ENCODE peak calls at places on chromosomes 5 and 9, in eight cellular contexts. X, Y, K, J, B, T, M and U are unnamed samples.

GRCh38 chr5:114377946-114378345 is 16.1 kb downstream of the KCNN2 start:
- DNase-seq in X (no peak), Y (no peak), K (no peak), J (no peak), B (no peak), T (no peak), M (no peak), U (no peak)

GRCh38 chr9:77455312-77455927 is 192.7 kb downstream of the GNA14 start:
- DNase-seq in X (no peak), Y (no peak), K (no peak), J (no peak), B (no peak), T (no peak), M (no peak), U (peak)

GRCh38 chr5:122707796-122708195 is 67.1 kb upstream of the SNX2 start:
- DNase-seq in X (no peak), Y (no peak), K (no peak), J (no peak), B (no peak), T (no peak), M (no peak), U (no peak)

GRCh38 chr5:119315516-119315949 is 40.3 kb upstream of the TNFAIP8 start:
- DNase-seq in X (no peak), Y (no peak), K (no peak), J (no peak), B (no peak), T (no peak), M (no peak), U (no peak)

GRCh38 chr9:38026021-38026809 is 42.8 kb downstream of the SHB start:
- DNase-seq in X (peak), Y (no peak), K (peak), J (no peak), B (no peak), T (no peak), M (no peak), U (peak)

GRCh38 chr5:68315679-68316271 is 100.2 kb downstream of the PIK3R1 start:
- DNase-seq in X (no peak), Y (no peak), K (no peak), J (no peak), B (no peak), T (no peak), M (no peak), U (no peak)

GRCh38 chr9:136455043-136456002 is 15.7 kb upstream of the INPP5E start:
- DNase-seq in X (no peak), Y (no peak), K (no peak), J (no peak), B (no peak), T (no peak), M (no peak), U (no peak)

GRCh38 chr5:112350626-112351025 is 68.5 kb downstream of the EPB41L4A start:
- DNase-seq in X (no peak), Y (no peak), K (no peak), J (no peak), B (no peak), T (no peak), M (no peak), U (no peak)

GRCh38 chr5:147393866-147394265 is 116.0 kb downstream of the DPYSL3 start:
- DNase-seq in X (no peak), Y (no peak), K (no peak), J (no peak), B (peak), T (no peak), M (no peak), U (peak)

GRCh38 chr9:87285183-87285582 is 212.5 kb upstream of the DAPK1 start:
- DNase-seq in X (no peak), Y (no peak), K (no peak), J (peak), B (no peak), T (no peak), M (no peak), U (no peak)

GRCh38 chr5:88675159-88675757 is 207.7 kb downstream of the MEF2C start:
- DNase-seq in X (no peak), Y (no peak), K (no peak), J (no peak), B (no peak), T (no peak), M (no peak), U (no peak)

GRCh38 chr5:93055556-93055955 is 525.5 kb downstream of the NR2F1-AS1 start:
- DNase-seq in X (no peak), Y (no peak), K (no peak), J (no peak), B (no peak), T (no peak), M (no peak), U (no peak)

GRCh38 chr9:91452844-91453243 is 29.2 kb upstream of the NFIL3 start:
- DNase-seq in X (no peak), Y (no peak), K (no peak), J (no peak), B (no peak), T (no peak), M (no peak), U (no peak)

GRCh38 chr5:27855491-27855890 is 817.1 kb upstream of the CDH9 start:
- DNase-seq in X (no peak), Y (no peak), K (no peak), J (no peak), B (no peak), T (no peak), M (no peak), U (no peak)

GRCh38 chr5:18961234-18961633 is 1026.8 kb downstream of the CDH18 start:
- DNase-seq in X (no peak), Y (no peak), K (no peak), J (no peak), B (no peak), T (no peak), M (no peak), U (no peak)

GRCh38 chr9:124628741-124629140 is 121.5 kb upstream of the NR5A1 start:
- DNase-seq in X (no peak), Y (no peak), K (no peak), J (no peak), B (no peak), T (no peak), M (no peak), U (no peak)

GRCh38 chr5:115583474-115583873 is 18.8 kb downstream of the TICAM2 start:
- DNase-seq in X (no peak), Y (no peak), K (no peak), J (no peak), B (no peak), T (no peak), M (no peak), U (no peak)

GRCh38 chr5:33241826-33242225 is 198.9 kb upstream of the TARS1 start:
- DNase-seq in X (peak), Y (no peak), K (no peak), J (peak), B (no peak), T (no peak), M (no peak), U (peak)

GRCh38 chr9:80175286-80175906 is 603.6 kb downstream of the TLE4 start:
- DNase-seq in X (no peak), Y (no peak), K (no peak), J (peak), B (peak), T (no peak), M (no peak), U (no peak)

GRCh38 chr5:67248703-67249589 is 52.3 kb upstream of the CD180 start:
- DNase-seq in X (no peak), Y (no peak), K (no peak), J (no peak), B (no peak), T (no peak), M (no peak), U (no peak)